ENCODE peak calls at places on chromosomes 6 and 20, in nine cellular contexts. E is heart left ventricle; Q is mucosa of descending colon; P is mesendoderm; A is brain microvascular endothelial cell; I is neuronal stem cell; J is cardiac muscle cell; N is kidney epithelial cell; R is CD8-positive, alpha-beta memory T cell. K is an unnamed sample. For H3K36me3, the result is how much of the 10 kb centered on the place peaks cover.

GRCh38 chr20:44218441-44218840 is 7.9 kb upstream of the OSER1 start:
- DNase-seq in I (no peak), R (peak), P (no peak), J (no peak), N (no peak), E (no peak), A (no peak), Q (no peak), K (no peak)

GRCh38 chr20:8291873-8292272 is 159.8 kb downstream of the PLCB1 start:
- DNase-seq in Q (no peak), E (no peak), J (peak), R (no peak), N (no peak), P (no peak), I (no peak), A (peak), K (no peak)

GRCh38 chr6:107800564-107801164 is 23.4 kb downstream of the SCML4 start:
- DNase-seq in I (no peak), J (peak), P (peak), E (no peak), Q (no peak), N (no peak), R (no peak), A (no peak), K (no peak)

GRCh38 chr20:46406986-46407670 is 713 bp upstream of the ELMO2 start:
- DNase-seq in P (no peak), N (no peak), I (no peak), R (peak), Q (peak), J (peak), E (peak), A (no peak), K (peak)

GRCh38 chr20:62898093-62898964 is 28.0 kb downstream of the DIDO1 start:
- DNase-seq in E (no peak), A (no peak), N (no peak), R (no peak), J (no peak), I (no peak), P (no peak), Q (no peak), K (no peak)

GRCh38 chr6:88358846-88359245 is 192.7 kb upstream of the CNR1 start:
- DNase-seq in Q (no peak), E (no peak), J (peak), A (no peak), R (no peak), P (no peak), I (no peak), N (no peak), K (no peak)

GRCh38 chr6:116945809-116946208 is 68.8 kb downstream of the RFX6 start:
- DNase-seq in R (no peak), I (no peak), Q (peak), P (no peak), E (no peak), A (no peak), N (peak), J (no peak), K (no peak)

GRCh38 chr6:303948-304558 is 11.8 kb downstream of the DUSP22 start:
- DNase-seq in N (no peak), E (no peak), J (no peak), P (peak), A (no peak), I (no peak), Q (no peak), R (no peak), K (no peak)

GRCh38 chr6:73451166-73452106 is 661 bp downstream of the CGAS start:
- DNase-seq in N (no peak), Q (peak), P (peak), J (peak), A (peak), R (peak), E (peak), I (no peak), K (peak)

GRCh38 chr6:144469144-144469575 is 184.0 kb downstream of the UTRN start:
- DNase-seq in R (no peak), Q (no peak), P (no peak), J (no peak), N (no peak), I (no peak), A (no peak), E (no peak), K (no peak)

GRCh38 chr6:45663181-45664180 is 285.7 kb upstream of the SUPT3H start:
- DNase-seq in J (peak), Q (peak), P (peak), N (no peak), E (peak), A (peak), R (peak), I (peak), K (no peak)

GRCh38 chr6:45297302-45297701 is 30.8 kb upstream of the RUNX2 start:
- DNase-seq in I (no peak), E (no peak), Q (no peak), J (no peak), R (no peak), A (no peak), N (no peak), P (no peak), K (no peak)

GRCh38 chr6:170545405-170545804 is 7.7 kb downstream of the PSMB1 start:
- DNase-seq in P (no peak), I (no peak), E (no peak), N (no peak), Q (no peak), J (no peak), A (no peak), R (no peak), K (no peak)

GRCh38 chr6:2876210-2877056 is 26.7 kb downstream of the SERPINB9 start:
- DNase-seq in E (peak), J (peak), N (peak), R (peak), Q (peak), P (peak), A (peak), I (no peak), K (peak)

GRCh38 chr6:139765825-139766285 is 391.4 kb upstream of the CITED2 start:
- DNase-seq in P (peak), I (no peak), A (peak), E (no peak), Q (no peak), R (no peak), N (no peak), J (peak), K (peak)

GRCh38 chr6:17820055-17820454 is 113.3 kb upstream of the NUP153 start:
- DNase-seq in N (no peak), E (no peak), I (no peak), J (no peak), Q (no peak), R (no peak), A (no peak), P (peak), K (no peak)

GRCh38 chr6:89999995-90000825 is 105.9 kb downstream of the GJA10 start:
- DNase-seq in E (no peak), A (no peak), P (no peak), R (no peak), I (no peak), J (no peak), Q (no peak), N (no peak), K (no peak)

GRCh38 chr6:26420607-26421235 is 18.6 kb downstream of the BTN3A1 start:
- DNase-seq in J (peak), R (no peak), Q (peak), P (peak), N (no peak), E (no peak), A (peak), I (peak), K (no peak)

GRCh38 chr20:22814475-22815205 is 220.5 kb upstream of the SSTR4 start:
- DNase-seq in N (no peak), J (no peak), P (no peak), E (no peak), R (no peak), I (no peak), A (no peak), Q (no peak), K (no peak)

DNA sequence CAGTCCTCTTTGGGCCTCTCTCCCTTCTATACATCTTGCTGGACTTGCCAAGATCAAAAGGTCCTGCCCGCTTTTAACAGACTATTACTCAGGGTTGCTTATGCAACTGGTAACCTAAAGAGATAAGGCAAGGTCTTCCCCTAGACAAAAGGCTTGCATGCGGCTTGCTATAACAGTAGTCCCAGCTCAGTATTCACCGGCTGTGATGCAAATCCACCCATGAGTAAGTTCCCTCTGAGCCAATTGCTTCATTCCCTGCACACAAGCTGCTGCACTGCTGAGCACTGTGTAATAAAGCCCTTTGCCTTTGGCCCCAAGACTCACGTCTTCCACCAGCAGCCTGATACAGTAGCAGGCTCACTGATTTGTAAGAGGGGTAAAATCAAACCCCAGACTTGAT is 363.8 kb downstream of the PRKN start:
- DNase-seq in E (no peak), N (no peak), A (no peak), P (no peak), J (peak), Q (no peak), I (no peak), R (no peak), K (no peak)
- H3K36me3 ChIP-seq in E (under half), N (under half), A (under half), P (under half), J (under half), Q (under half), I (under half), R (under half), K (under half)

GRCh38 chr20:25218109-25218486 is 22.6 kb downstream of the ENTPD6 start:
- DNase-seq in I (no peak), R (no peak), A (no peak), E (no peak), P (no peak), Q (no peak), J (no peak), N (no peak), K (no peak)

GRCh38 chr20:25214824-25215223 is 19.3 kb downstream of the ENTPD6 start:
- DNase-seq in Q (no peak), E (no peak), J (no peak), I (no peak), N (no peak), R (no peak), P (no peak), A (no peak), K (no peak)

GRCh38 chr20:25217161-25218108 is 21.9 kb downstream of the ENTPD6 start:
- DNase-seq in R (no peak), E (no peak), N (no peak), A (no peak), Q (no peak), I (no peak), P (no peak), J (no peak), K (no peak)

GRCh38 chr20:25215521-25215920 is 20.0 kb downstream of the ENTPD6 start:
- DNase-seq in P (no peak), E (no peak), Q (no peak), N (no peak), J (no peak), A (no peak), I (no peak), R (no peak), K (no peak)

DNA sequence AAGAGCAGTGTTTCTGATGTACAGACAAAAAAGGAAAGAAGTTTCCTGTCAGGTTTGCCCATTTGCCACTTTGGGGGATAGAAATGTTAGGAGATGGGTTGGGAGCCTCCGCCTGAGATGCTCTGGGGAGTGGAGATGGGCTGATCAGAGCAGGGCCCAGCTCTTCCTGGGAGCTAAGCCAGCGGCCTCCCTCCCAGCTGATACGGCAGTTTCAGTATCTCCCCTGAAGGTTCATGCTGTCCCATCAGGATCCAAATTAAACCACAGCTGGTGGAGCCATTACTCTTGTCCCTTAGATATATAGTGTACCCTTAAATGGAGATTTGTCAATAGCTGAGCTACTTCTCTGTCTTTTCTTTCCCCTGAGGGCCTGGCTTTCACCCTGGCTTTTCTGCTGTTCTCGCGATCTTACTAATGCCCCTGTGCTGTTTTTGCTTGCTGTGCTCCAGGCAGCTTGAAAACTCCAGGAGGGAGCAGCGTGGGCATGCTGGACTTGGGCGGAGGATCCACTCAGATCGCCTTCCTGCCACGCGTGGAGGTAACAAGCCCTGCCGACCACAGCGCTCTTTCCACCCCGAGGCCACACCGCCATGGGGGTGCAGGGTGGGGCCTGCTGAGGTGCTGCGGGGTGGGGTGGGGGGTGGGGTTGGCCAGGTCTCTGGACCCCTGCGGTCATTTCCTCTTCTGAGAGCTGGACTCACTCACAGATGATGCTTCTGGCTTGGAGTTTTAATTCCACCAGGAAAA is 20.9 kb downstream of the ENTPD6 start:
- DNase-seq in Q (no peak), J (no peak), E (no peak), I (no peak), P (no peak), A (no peak), N (no peak), R (no peak), K (no peak)
- H3K36me3 ChIP-seq in Q (under half), J (under half), E (under half), I (under half), P (under half), A (half or more), N (under half), R (under half), K (under half)

GRCh38 chr20:49147269-49147668 is 40.9 kb downstream of the STAU1 start:
- DNase-seq in N (no peak), E (no peak), A (no peak), R (no peak), P (no peak), Q (no peak), I (no peak), J (no peak), K (no peak)
- H3K36me3 ChIP-seq in N (under half), E (under half), A (under half), R (under half), P (under half), Q (under half), I (under half), J (under half), K (under half)

GRCh38 chr6:66599541-66599940 is 892.5 kb upstream of the EYS start:
- DNase-seq in J (no peak), R (no peak), I (no peak), Q (no peak), A (no peak), N (no peak), E (no peak), P (no peak), K (no peak)
- H3K36me3 ChIP-seq in J (under half), R (under half), I (under half), Q (under half), A (under half), N (under half), E (under half), P (under half), K (under half)

DNA sequence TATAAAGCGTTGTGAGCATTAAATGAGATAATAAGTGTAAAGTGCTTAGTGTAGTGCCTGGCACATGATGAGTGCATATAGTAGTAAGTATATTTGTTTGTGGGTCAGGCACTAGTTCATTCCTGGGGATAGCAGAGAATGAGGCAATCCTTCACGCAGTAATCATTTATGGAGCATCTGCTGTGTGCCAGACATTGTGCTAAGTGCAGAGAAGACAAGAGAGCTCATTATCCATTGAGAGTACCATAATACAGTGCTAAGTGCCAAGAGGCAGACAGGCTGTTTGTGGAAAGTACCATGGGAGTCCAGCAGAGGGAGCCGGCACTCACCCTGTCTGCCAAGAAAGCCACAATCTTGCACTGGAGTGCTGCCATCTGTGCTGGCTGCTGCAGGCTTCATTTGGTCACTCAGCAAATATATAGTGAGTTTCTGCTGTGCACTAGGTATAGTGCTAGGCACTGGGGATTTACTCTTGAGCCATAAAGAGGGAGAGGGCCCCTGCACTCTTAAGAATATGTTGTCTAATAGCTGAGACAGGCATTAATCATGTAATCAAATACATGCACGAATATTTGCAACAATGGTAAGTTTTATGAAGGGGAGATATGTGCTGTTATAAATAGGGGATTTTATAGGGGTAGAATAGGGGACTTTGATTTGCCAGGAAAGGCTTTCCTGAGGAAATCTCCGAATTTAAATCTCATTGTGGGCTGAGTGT is 12.9 kb upstream of the MROH8 start:
- DNase-seq in J (peak), Q (peak), N (peak), I (peak), P (peak), E (peak), A (peak), R (peak), K (peak)
- H3K36me3 ChIP-seq in J (under half), Q (under half), N (under half), I (under half), P (under half), E (under half), A (under half), R (under half), K (under half)

GRCh38 chr6:33685411-33686224 is 25.9 kb downstream of the UQCC2 start:
- DNase-seq in Q (no peak), E (no peak), R (no peak), N (no peak), P (no peak), I (no peak), A (no peak), J (no peak), K (no peak)
- H3K36me3 ChIP-seq in Q (under half), E (under half), R (under half), N (under half), P (under half), I (under half), A (under half), J (under half), K (under half)

GRCh38 chr6:158758941-158759479 is 60.2 kb downstream of the EZR start:
- DNase-seq in P (no peak), R (no peak), Q (no peak), E (no peak), I (no peak), A (no peak), J (no peak), N (no peak), K (no peak)

GRCh38 chr6:158757753-158758090 is 61.4 kb downstream of the EZR start:
- DNase-seq in N (no peak), J (no peak), P (peak), Q (no peak), A (no peak), R (no peak), I (no peak), E (no peak), K (no peak)

GRCh38 chr6:158759966-158760617 is 59.1 kb downstream of the EZR start:
- DNase-seq in A (no peak), E (no peak), R (no peak), Q (no peak), I (no peak), J (no peak), P (no peak), N (no peak), K (no peak)

GRCh38 chr6:158756977-158757752 is 62.0 kb downstream of the EZR start:
- DNase-seq in E (no peak), Q (no peak), R (no peak), I (no peak), J (no peak), P (no peak), N (no peak), A (no peak), K (no peak)

DNA sequence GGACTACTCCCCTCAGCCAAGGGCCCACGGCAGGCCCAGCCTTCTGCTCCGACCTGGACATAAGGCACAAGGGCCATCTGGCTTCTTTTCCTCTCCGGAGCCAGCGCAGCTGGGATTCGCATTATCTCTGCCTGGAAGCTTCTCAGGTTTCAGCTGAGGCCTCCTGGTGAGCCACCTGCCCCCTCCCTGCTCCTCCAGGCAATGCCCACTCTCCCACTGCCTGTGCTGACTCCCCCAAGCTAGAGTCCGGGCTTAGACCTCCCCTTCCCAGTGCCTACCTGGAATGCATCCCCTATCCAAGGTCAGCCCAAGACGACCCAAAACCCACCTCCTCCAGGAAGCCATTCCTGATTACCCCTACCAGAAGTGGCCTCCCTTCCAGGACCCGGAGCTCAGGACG is 60.7 kb downstream of the EZR start:
- DNase-seq in N (no peak), J (peak), A (no peak), I (peak), P (peak), R (no peak), E (no peak), Q (no peak), K (no peak)
- H3K36me3 ChIP-seq in N (under half), J (under half), A (under half), I (under half), P (under half), R (under half), E (under half), Q (under half), K (under half)

DNA sequence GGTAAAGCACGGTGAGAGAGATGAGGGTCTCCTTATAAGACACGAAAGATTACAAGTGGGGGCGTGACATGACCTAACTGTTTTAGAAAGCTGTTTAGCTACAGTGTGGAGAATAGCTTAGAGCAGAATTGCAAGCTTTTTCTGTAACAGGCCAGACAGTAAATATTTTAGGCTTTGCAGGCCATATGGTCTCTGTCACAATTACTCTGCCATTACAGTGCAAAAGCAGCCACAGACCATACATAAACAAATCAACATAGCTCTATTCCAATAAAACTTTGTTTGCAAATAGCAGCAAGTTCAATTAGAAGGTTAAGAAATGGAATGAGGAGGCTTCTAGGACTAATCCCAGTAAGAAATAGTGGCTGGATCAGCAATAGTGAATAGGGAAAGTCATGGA is 16.8 kb downstream of the PGM3 start:
- DNase-seq in Q (no peak), J (no peak), P (no peak), R (no peak), I (no peak), A (no peak), N (no peak), E (no peak), K (no peak)
- H3K36me3 ChIP-seq in Q (under half), J (under half), P (under half), R (under half), I (under half), A (half or more), N (under half), E (under half), K (under half)

DNA sequence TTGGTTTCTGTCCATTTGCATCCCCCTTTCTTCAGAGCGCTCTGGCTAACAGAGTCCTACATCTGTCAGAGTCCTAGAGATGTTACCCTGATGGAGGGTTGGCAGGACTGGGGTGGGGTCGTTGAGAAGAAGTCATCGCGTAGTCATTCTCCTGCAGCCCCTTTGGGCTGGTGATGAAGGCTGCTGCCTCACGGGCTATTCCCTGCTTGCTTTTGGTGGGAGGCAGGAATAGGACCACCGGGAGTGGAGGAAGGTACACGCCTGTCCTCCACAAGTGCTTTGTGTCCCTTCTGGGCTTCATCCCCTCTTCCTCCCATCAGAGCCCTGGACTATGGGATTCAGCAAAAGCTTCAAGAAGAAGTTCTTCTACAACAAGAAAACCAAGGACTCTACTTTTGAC is 20.9 kb downstream of the CCDC167 start:
- DNase-seq in R (no peak), N (no peak), E (no peak), Q (no peak), I (no peak), A (no peak), P (no peak), J (no peak), K (no peak)
- H3K36me3 ChIP-seq in R (half or more), N (under half), E (under half), Q (under half), I (under half), A (under half), P (under half), J (under half), K (under half)